ENCODE peak calls at places on chromosomes 6 and 20, in eight cellular contexts. One of them, this sample, is unnamed.

GRCh38 chr6:167789358-167789757 is 37.4 kb upstream of the AFDN start:
- DNase-seq in CD4-positive, alpha-beta T cell: no peak
- DNase-seq in A549: no peak
- DNase-seq in endodermal cell: no peak
- DNase-seq in tibial artery: no peak
- DNase-seq in cardiac muscle cell: no peak
- DNase-seq in breast epithelium: no peak
- DNase-seq in ovary: no peak
- DNase-seq in this sample: no peak

GRCh38 chr6:47301441-47301840 is 8.3 kb downstream of the TNFRSF21 start:
- DNase-seq in breast epithelium: no peak
- DNase-seq in tibial artery: no peak
- DNase-seq in ovary: no peak
- DNase-seq in cardiac muscle cell: no peak
- DNase-seq in CD4-positive, alpha-beta T cell: no peak
- DNase-seq in endodermal cell: no peak
- DNase-seq in A549: no peak
- DNase-seq in this sample: no peak

GRCh38 chr6:140546640-140547039 is 1172.2 kb upstream of the CITED2 start:
- DNase-seq in cardiac muscle cell: no peak
- DNase-seq in CD4-positive, alpha-beta T cell: no peak
- DNase-seq in A549: no peak
- DNase-seq in tibial artery: no peak
- DNase-seq in endodermal cell: no peak
- DNase-seq in ovary: no peak
- DNase-seq in breast epithelium: no peak
- DNase-seq in this sample: no peak

GRCh38 chr20:58709013-58709702 is 16.6 kb downstream of the NPEPL1 start:
- DNase-seq in CD4-positive, alpha-beta T cell: no peak
- DNase-seq in endodermal cell: no peak
- DNase-seq in tibial artery: no peak
- DNase-seq in breast epithelium: no peak
- DNase-seq in ovary: no peak
- DNase-seq in A549: no peak
- DNase-seq in cardiac muscle cell: no peak
- DNase-seq in this sample: no peak

GRCh38 chr6:166989427-166990034 is 9.7 kb upstream of the CEP43 start:
- DNase-seq in ovary: no peak
- DNase-seq in breast epithelium: no peak
- DNase-seq in tibial artery: no peak
- DNase-seq in CD4-positive, alpha-beta T cell: no peak
- DNase-seq in cardiac muscle cell: peak; percentile 25
- DNase-seq in A549: peak; percentile 23
- DNase-seq in endodermal cell: no peak
- DNase-seq in this sample: no peak

GRCh38 chr6:144768676-144769599 is 483.8 kb downstream of the UTRN start:
- DNase-seq in tibial artery: no peak
- DNase-seq in CD4-positive, alpha-beta T cell: no peak
- DNase-seq in ovary: no peak
- DNase-seq in cardiac muscle cell: no peak
- DNase-seq in A549: no peak
- DNase-seq in breast epithelium: no peak
- DNase-seq in endodermal cell: no peak
- DNase-seq in this sample: no peak

GRCh38 chr6:121765060-121765459 is 329.6 kb downstream of the GJA1 start:
- DNase-seq in tibial artery: no peak
- DNase-seq in A549: no peak
- DNase-seq in CD4-positive, alpha-beta T cell: no peak
- DNase-seq in breast epithelium: no peak
- DNase-seq in ovary: no peak
- DNase-seq in cardiac muscle cell: no peak
- DNase-seq in endodermal cell: no peak
- DNase-seq in this sample: no peak

GRCh38 chr20:24634855-24635254 is 165.4 kb downstream of the SYNDIG1 start:
- DNase-seq in ovary: no peak
- DNase-seq in tibial artery: no peak
- DNase-seq in A549: peak; percentile 91
- DNase-seq in endodermal cell: peak; percentile 66
- DNase-seq in CD4-positive, alpha-beta T cell: no peak
- DNase-seq in cardiac muscle cell: peak; percentile 31
- DNase-seq in breast epithelium: no peak
- DNase-seq in this sample: peak; percentile 81

GRCh38 chr6:89596484-89596883 is 42.1 kb downstream of the LYRM2 start:
- DNase-seq in A549: no peak
- DNase-seq in breast epithelium: no peak
- DNase-seq in CD4-positive, alpha-beta T cell: no peak
- DNase-seq in tibial artery: no peak
- DNase-seq in endodermal cell: no peak
- DNase-seq in ovary: no peak
- DNase-seq in cardiac muscle cell: no peak
- DNase-seq in this sample: no peak

GRCh38 chr6:27672113-27672799 is 199.4 kb upstream of the ZNF184 start:
- DNase-seq in ovary: peak; percentile 50
- DNase-seq in cardiac muscle cell: peak; percentile 61
- DNase-seq in breast epithelium: no peak
- DNase-seq in tibial artery: no peak
- DNase-seq in A549: peak; percentile 95
- DNase-seq in endodermal cell: peak; percentile 92
- DNase-seq in CD4-positive, alpha-beta T cell: no peak
- DNase-seq in this sample: peak; percentile 93

GRCh38 chr6:169106176-169106575 is 147.5 kb downstream of the THBS2 start:
- DNase-seq in CD4-positive, alpha-beta T cell: no peak
- DNase-seq in A549: no peak
- DNase-seq in cardiac muscle cell: no peak
- DNase-seq in ovary: no peak
- DNase-seq in tibial artery: no peak
- DNase-seq in endodermal cell: no peak
- DNase-seq in breast epithelium: no peak
- DNase-seq in this sample: peak; percentile 40

GRCh38 chr6:160069050-160069454 is 52.6 kb upstream of the SLC22A1 start:
- DNase-seq in A549: no peak
- DNase-seq in ovary: no peak
- DNase-seq in CD4-positive, alpha-beta T cell: no peak
- DNase-seq in breast epithelium: no peak
- DNase-seq in endodermal cell: no peak
- DNase-seq in tibial artery: no peak
- DNase-seq in cardiac muscle cell: no peak
- DNase-seq in this sample: no peak

GRCh38 chr6:163469459-163469858 is 54.9 kb downstream of the QKI start:
- DNase-seq in CD4-positive, alpha-beta T cell: no peak
- DNase-seq in endodermal cell: no peak
- DNase-seq in breast epithelium: no peak
- DNase-seq in tibial artery: no peak
- DNase-seq in ovary: no peak
- DNase-seq in cardiac muscle cell: no peak
- DNase-seq in A549: no peak
- DNase-seq in this sample: no peak

GRCh38 chr20:61620174-61620573 is 368.1 kb downstream of the CDH4 start:
- DNase-seq in tibial artery: no peak
- DNase-seq in A549: no peak
- DNase-seq in ovary: no peak
- DNase-seq in breast epithelium: no peak
- DNase-seq in cardiac muscle cell: no peak
- DNase-seq in endodermal cell: no peak
- DNase-seq in CD4-positive, alpha-beta T cell: no peak
- DNase-seq in this sample: no peak

GRCh38 chr6:42168650-42169049 is 4.5 kb upstream of the GUCA1A start:
- DNase-seq in ovary: no peak
- DNase-seq in CD4-positive, alpha-beta T cell: no peak
- DNase-seq in A549: no peak
- DNase-seq in breast epithelium: no peak
- DNase-seq in tibial artery: no peak
- DNase-seq in cardiac muscle cell: no peak
- DNase-seq in endodermal cell: no peak
- DNase-seq in this sample: no peak

GRCh38 chr6:145808239-145808638 is 6.4 kb downstream of the FBXO30 start:
- DNase-seq in tibial artery: no peak
- DNase-seq in endodermal cell: no peak
- DNase-seq in A549: no peak
- DNase-seq in CD4-positive, alpha-beta T cell: no peak
- DNase-seq in cardiac muscle cell: no peak
- DNase-seq in ovary: no peak
- DNase-seq in breast epithelium: no peak
- DNase-seq in this sample: no peak

GRCh38 chr6:154277578-154278128 is 79.0 kb downstream of the IPCEF1 start:
- DNase-seq in CD4-positive, alpha-beta T cell: no peak
- DNase-seq in endodermal cell: no peak
- DNase-seq in breast epithelium: no peak
- DNase-seq in A549: no peak
- DNase-seq in cardiac muscle cell: no peak
- DNase-seq in tibial artery: no peak
- DNase-seq in ovary: no peak
- DNase-seq in this sample: no peak

GRCh38 chr6:56349196-56349595 is 101.8 kb upstream of the COL21A1 start:
- DNase-seq in breast epithelium: no peak
- DNase-seq in A549: no peak
- DNase-seq in tibial artery: no peak
- DNase-seq in endodermal cell: no peak
- DNase-seq in ovary: no peak
- DNase-seq in cardiac muscle cell: no peak
- DNase-seq in CD4-positive, alpha-beta T cell: no peak
- DNase-seq in this sample: no peak

GRCh38 chr20:59640267-59640666 is 35.9 kb downstream of the PHACTR3 start:
- DNase-seq in endodermal cell: no peak
- DNase-seq in tibial artery: no peak
- DNase-seq in cardiac muscle cell: no peak
- DNase-seq in ovary: no peak
- DNase-seq in breast epithelium: no peak
- DNase-seq in A549: no peak
- DNase-seq in CD4-positive, alpha-beta T cell: no peak
- DNase-seq in this sample: no peak

GRCh38 chr6:139433647-139434419 is 59.4 kb upstream of the CITED2 start:
- DNase-seq in A549: no peak
- DNase-seq in endodermal cell: no peak
- DNase-seq in tibial artery: no peak
- DNase-seq in ovary: no peak
- DNase-seq in cardiac muscle cell: no peak
- DNase-seq in breast epithelium: no peak
- DNase-seq in CD4-positive, alpha-beta T cell: no peak
- DNase-seq in this sample: no peak

GRCh38 chr20:33333616-33334015 is 50.6 kb downstream of the BPIFB1 start:
- DNase-seq in tibial artery: no peak
- DNase-seq in ovary: no peak
- DNase-seq in cardiac muscle cell: no peak
- DNase-seq in endodermal cell: no peak
- DNase-seq in breast epithelium: no peak
- DNase-seq in A549: no peak
- DNase-seq in CD4-positive, alpha-beta T cell: no peak
- DNase-seq in this sample: no peak

GRCh38 chr6:148561629-148562028 is 185.2 kb upstream of the UST start:
- DNase-seq in ovary: no peak
- DNase-seq in breast epithelium: no peak
- DNase-seq in endodermal cell: no peak
- DNase-seq in cardiac muscle cell: no peak
- DNase-seq in A549: no peak
- DNase-seq in tibial artery: no peak
- DNase-seq in CD4-positive, alpha-beta T cell: no peak
- DNase-seq in this sample: no peak

GRCh38 chr6:48109902-48110301 is 1.1 kb downstream of the PTCHD4 start:
- DNase-seq in tibial artery: no peak
- DNase-seq in breast epithelium: no peak
- DNase-seq in CD4-positive, alpha-beta T cell: no peak
- DNase-seq in ovary: no peak
- DNase-seq in endodermal cell: no peak
- DNase-seq in A549: no peak
- DNase-seq in cardiac muscle cell: no peak
- DNase-seq in this sample: no peak

GRCh38 chr6:34929241-34929978 is 40.4 kb downstream of the ANKS1A start:
- DNase-seq in endodermal cell: no peak
- DNase-seq in breast epithelium: no peak
- DNase-seq in CD4-positive, alpha-beta T cell: no peak
- DNase-seq in tibial artery: no peak
- DNase-seq in A549: no peak
- DNase-seq in ovary: no peak
- DNase-seq in cardiac muscle cell: no peak
- DNase-seq in this sample: no peak
- H3K27ac ChIP-seq in endodermal cell: no peak overlapping the region
- H3K27ac ChIP-seq in breast epithelium: no peak overlapping the region
- H3K27ac ChIP-seq in CD4-positive, alpha-beta T cell: no peak overlapping the region
- H3K27ac ChIP-seq in tibial artery: no peak overlapping the region
- H3K27ac ChIP-seq in A549: no peak overlapping the region
- H3K27ac ChIP-seq in ovary: no peak overlapping the region
- H3K27ac ChIP-seq in cardiac muscle cell: no peak overlapping the region
- H3K27ac ChIP-seq in this sample: no peak overlapping the region

GRCh38 chr6:36539814-36540568 is 7.3 kb downstream of the STK38 start:
- DNase-seq in ovary: no peak
- DNase-seq in breast epithelium: no peak
- DNase-seq in CD4-positive, alpha-beta T cell: no peak
- DNase-seq in A549: no peak
- DNase-seq in cardiac muscle cell: no peak
- DNase-seq in endodermal cell: no peak
- DNase-seq in tibial artery: no peak
- DNase-seq in this sample: no peak
- TF ChIP-seq CTCF in ovary: no peak
- TF ChIP-seq CTCF in breast epithelium: no peak
- TF ChIP-seq CTCF in CD4-positive, alpha-beta T cell: no peak
- TF ChIP-seq CTCF in A549: no peak
- TF ChIP-seq CTCF in cardiac muscle cell: no peak
- TF ChIP-seq CTCF in endodermal cell: peak; percentile 52
- TF ChIP-seq CTCF in tibial artery: no peak
- TF ChIP-seq CTCF in this sample: no peak

GRCh38 chr20:13758884-13759283 is 25.8 kb downstream of the ESF1 start:
- DNase-seq in endodermal cell: no peak
- DNase-seq in tibial artery: no peak
- DNase-seq in breast epithelium: no peak
- DNase-seq in CD4-positive, alpha-beta T cell: no peak
- DNase-seq in cardiac muscle cell: no peak
- DNase-seq in ovary: no peak
- DNase-seq in A549: no peak
- DNase-seq in this sample: no peak

GRCh38 chr20:13749811-13750210 is 34.9 kb downstream of the ESF1 start:
- DNase-seq in ovary: no peak
- DNase-seq in endodermal cell: no peak
- DNase-seq in A549: no peak
- DNase-seq in cardiac muscle cell: no peak
- DNase-seq in tibial artery: no peak
- DNase-seq in breast epithelium: no peak
- DNase-seq in CD4-positive, alpha-beta T cell: no peak
- DNase-seq in this sample: no peak

GRCh38 chr20:13756551-13756950 is 28.2 kb downstream of the ESF1 start:
- DNase-seq in CD4-positive, alpha-beta T cell: no peak
- DNase-seq in ovary: no peak
- DNase-seq in endodermal cell: no peak
- DNase-seq in breast epithelium: no peak
- DNase-seq in A549: no peak
- DNase-seq in cardiac muscle cell: no peak
- DNase-seq in tibial artery: no peak
- DNase-seq in this sample: no peak

GRCh38 chr20:13753436-13754036 is 31.2 kb downstream of the ESF1 start:
- DNase-seq in endodermal cell: no peak
- DNase-seq in CD4-positive, alpha-beta T cell: no peak
- DNase-seq in breast epithelium: no peak
- DNase-seq in ovary: no peak
- DNase-seq in cardiac muscle cell: no peak
- DNase-seq in tibial artery: no peak
- DNase-seq in A549: no peak
- DNase-seq in this sample: no peak

GRCh38 chr20:13755809-13756208 is 28.9 kb downstream of the ESF1 start:
- DNase-seq in endodermal cell: no peak
- DNase-seq in A549: no peak
- DNase-seq in breast epithelium: no peak
- DNase-seq in CD4-positive, alpha-beta T cell: no peak
- DNase-seq in cardiac muscle cell: no peak
- DNase-seq in ovary: no peak
- DNase-seq in tibial artery: no peak
- DNase-seq in this sample: no peak
- H3K27ac ChIP-seq in endodermal cell: no peak overlapping the region
- H3K27ac ChIP-seq in A549: no peak overlapping the region
- H3K27ac ChIP-seq in breast epithelium: no peak overlapping the region
- H3K27ac ChIP-seq in CD4-positive, alpha-beta T cell: no peak overlapping the region
- H3K27ac ChIP-seq in cardiac muscle cell: no peak overlapping the region
- H3K27ac ChIP-seq in ovary: no peak overlapping the region
- H3K27ac ChIP-seq in tibial artery: peak overlapping the region; percentile 38
- H3K27ac ChIP-seq in this sample: no peak overlapping the region

GRCh38 chr6:4856779-4857178 is 80.6 kb downstream of the CDYL start:
- DNase-seq in cardiac muscle cell: no peak
- DNase-seq in A549: no peak
- DNase-seq in breast epithelium: no peak
- DNase-seq in endodermal cell: no peak
- DNase-seq in ovary: no peak
- DNase-seq in tibial artery: no peak
- DNase-seq in CD4-positive, alpha-beta T cell: no peak
- DNase-seq in this sample: no peak
- TF ChIP-seq CTCF in cardiac muscle cell: no peak
- TF ChIP-seq CTCF in A549: no peak
- TF ChIP-seq CTCF in breast epithelium: no peak
- TF ChIP-seq CTCF in endodermal cell: peak; percentile 51
- TF ChIP-seq CTCF in ovary: no peak
- TF ChIP-seq CTCF in tibial artery: no peak
- TF ChIP-seq CTCF in CD4-positive, alpha-beta T cell: no peak
- TF ChIP-seq CTCF in this sample: peak; percentile 48

This sample was measured in brain microvascular endothelial cell.